ENCODE peak calls at places on chromosomes 12 and 14, in nine cellular contexts. P is hepatocyte; W is right lobe of liver; M is AG04449; H is uterus; B is CD8-positive, alpha-beta T cell; T is stomach; U is cardiac muscle cell; C is astrocyte of the spinal cord. O is an unnamed sample.

GRCh38 chr12:109744026-109744425 is 30.4 kb downstream of the FAM222A start:
- DNase-seq in P (no peak), T (peak), C (no peak), W (peak), M (no peak), H (no peak), U (no peak), B (no peak), O (no peak)

GRCh38 chr12:88805692-88806091 is 225.4 kb upstream of the KITLG start:
- DNase-seq in P (peak), M (no peak), T (no peak), U (no peak), C (no peak), W (no peak), B (no peak), H (no peak), O (no peak)

GRCh38 chr14:21106191-21106505 is 5.3 kb downstream of the TMEM253 start:
- DNase-seq in P (no peak), C (no peak), U (no peak), W (no peak), H (no peak), T (no peak), M (no peak), B (no peak), O (peak)

GRCh38 chr14:70885343-70886014 is 21.8 kb upstream of the PCNX1 start:
- DNase-seq in W (no peak), U (no peak), T (no peak), B (no peak), C (no peak), P (no peak), H (no peak), M (no peak), O (no peak)

GRCh38 chr12:116474331-116474730 is 84.8 kb upstream of the MAP1LC3B2 start:
- DNase-seq in H (no peak), B (no peak), P (no peak), U (no peak), W (no peak), M (no peak), C (no peak), T (no peak), O (peak)

GRCh38 chr12:110269622-110270124 is 11.4 kb upstream of the ATP2A2 start:
- DNase-seq in P (peak), M (peak), T (no peak), C (peak), W (no peak), B (no peak), U (no peak), H (peak), O (peak)

GRCh38 chr12:76919388-76920181 is 40.8 kb upstream of the CSRP2 start:
- DNase-seq in C (no peak), W (no peak), B (no peak), U (no peak), T (no peak), P (no peak), M (no peak), H (no peak), O (no peak)

GRCh38 chr12:130075497-130076076 is 86.7 kb upstream of the FZD10 start:
- DNase-seq in C (no peak), B (no peak), M (no peak), W (no peak), U (no peak), T (no peak), P (no peak), H (no peak), O (no peak)

GRCh38 chr14:68596211-68596610 is 196.7 kb downstream of the ZFP36L1 start:
- DNase-seq in W (no peak), U (no peak), B (no peak), P (no peak), T (no peak), M (no peak), H (no peak), C (no peak), O (no peak)

GRCh38 chr14:60532442-60532841 is 23.5 kb downstream of the SIX6 start:
- DNase-seq in P (no peak), T (no peak), U (no peak), W (no peak), C (no peak), H (no peak), B (no peak), M (no peak), O (no peak)

GRCh38 chr12:47156167-47156736 is 76.5 kb upstream of the AMIGO2 start:
- DNase-seq in H (peak), U (no peak), B (no peak), W (no peak), C (peak), P (no peak), T (no peak), M (no peak), O (peak)

GRCh38 chr14:75861161-75861621 is 120.6 kb downstream of the TGFB3 start:
- DNase-seq in U (no peak), T (no peak), M (no peak), W (no peak), P (peak), B (no peak), H (peak), C (peak), O (peak)

GRCh38 chr14:92607251-92607650 is 93.7 kb downstream of the RIN3 start:
- DNase-seq in H (no peak), B (no peak), M (no peak), T (no peak), C (no peak), U (no peak), P (no peak), W (no peak), O (no peak)

GRCh38 chr14:33576014-33576413 is 374.9 kb downstream of the EGLN3 start:
- DNase-seq in W (no peak), C (no peak), H (no peak), M (no peak), U (no peak), P (no peak), T (no peak), B (no peak), O (no peak)

GRCh38 chr12:13504736-13505135 is 308.2 kb downstream of the EMP1 start:
- DNase-seq in W (no peak), M (no peak), U (no peak), T (no peak), P (no peak), B (no peak), H (no peak), C (no peak), O (no peak)

GRCh38 chr14:97021571-97022171 is 224.5 kb downstream of the VRK1 start:
- DNase-seq in U (no peak), B (no peak), W (no peak), M (no peak), H (no peak), C (no peak), P (peak), T (no peak), O (no peak)

GRCh38 chr12:41968661-41969060 is 176.0 kb downstream of the GXYLT1 start:
- DNase-seq in M (no peak), U (no peak), T (no peak), B (no peak), H (no peak), P (no peak), C (no peak), W (no peak), O (no peak)

GRCh38 chr12:29738416-29738815 is 45.3 kb downstream of the TMTC1 start:
- DNase-seq in U (no peak), W (no peak), B (no peak), C (no peak), H (no peak), T (no peak), M (no peak), P (no peak), O (peak)

GRCh38 chr12:123488539-123489230 is 30.7 kb downstream of the SNRNP35 start:
- DNase-seq in M (no peak), U (peak), C (no peak), H (no peak), B (no peak), T (no peak), W (no peak), P (no peak), O (no peak)

GRCh38 chr14:70027785-70028428 is 148.7 kb downstream of the SMOC1 start:
- DNase-seq in T (peak), U (peak), C (peak), P (peak), M (no peak), H (peak), B (peak), W (peak), O (peak)

GRCh38 chr14:22850944-22851790 is 14.8 kb downstream of the MMP14 start:
- DNase-seq in C (peak), W (peak), U (no peak), M (no peak), T (peak), B (no peak), H (peak), P (peak), O (peak)

GRCh38 chr12:8912910-8913309 is 1.4 kb upstream of the PHC1 start:
- DNase-seq in T (peak), P (peak), U (no peak), H (no peak), C (no peak), B (peak), W (no peak), M (no peak), O (no peak)

GRCh38 chr12:5794156-5794555 is 150.9 kb downstream of the ANO2 start:
- DNase-seq in B (no peak), M (no peak), P (no peak), U (no peak), H (no peak), W (no peak), C (no peak), T (peak), O (no peak)

GRCh38 chr12:47277972-47278448 is 198.3 kb upstream of the AMIGO2 start:
- DNase-seq in U (no peak), B (no peak), M (peak), W (no peak), H (no peak), P (peak), C (peak), T (no peak), O (peak)

GRCh38 chr12:40701756-40702155 is 9.5 kb downstream of the CNTN1 start:
- DNase-seq in H (no peak), T (no peak), B (no peak), U (no peak), P (no peak), M (no peak), W (no peak), C (no peak), O (no peak)

GRCh38 chr14:28596336-28596735 is 170.3 kb upstream of the FOXG1 start:
- DNase-seq in M (peak), T (no peak), B (no peak), W (no peak), C (peak), P (no peak), H (no peak), U (no peak), O (peak)

GRCh38 chr14:61609143-61609851 is 86.0 kb upstream of the HIF1A start:
- DNase-seq in T (no peak), U (no peak), B (no peak), W (no peak), P (no peak), H (peak), M (no peak), C (peak), O (peak)

GRCh38 chr14:51929920-51930682 is 59.2 kb upstream of the RTRAF start:
- DNase-seq in W (no peak), M (no peak), B (no peak), U (no peak), C (peak), P (no peak), H (no peak), T (no peak), O (no peak)

GRCh38 chr12:6266431-6267006 is 44.0 kb upstream of the PLEKHG6 start:
- DNase-seq in H (no peak), T (no peak), U (no peak), B (no peak), P (no peak), W (peak), C (no peak), M (no peak), O (no peak)

GRCh38 chr12:47017901-47018479 is 61.4 kb upstream of the PCED1B start:
- DNase-seq in T (no peak), U (no peak), C (no peak), B (no peak), P (no peak), H (no peak), W (no peak), M (no peak), O (peak)

GRCh38 chr12:1919763-1920162 is 1.3 kb upstream of the CACNA2D4 start:
- DNase-seq in H (no peak), C (no peak), U (no peak), M (no peak), B (no peak), W (no peak), P (no peak), T (no peak), O (no peak)

GRCh38 chr12:5784626-5785130 is 160.4 kb downstream of the ANO2 start:
- DNase-seq in M (no peak), T (no peak), W (no peak), H (no peak), B (no peak), U (no peak), P (no peak), C (no peak), O (no peak)

GRCh38 chr12:11431486-11431885 is 36.1 kb upstream of the PRB2 start:
- DNase-seq in B (no peak), U (no peak), T (no peak), W (no peak), M (no peak), C (no peak), P (no peak), H (no peak), O (no peak)

GRCh38 chr12:108115746-108116125 is 13.4 kb upstream of the WSCD2 start:
- DNase-seq in P (no peak), C (no peak), H (no peak), B (no peak), M (no peak), W (no peak), U (no peak), T (no peak), O (no peak)

GRCh38 chr12:108110844-108111243 is 18.2 kb upstream of the WSCD2 start:
- DNase-seq in M (no peak), B (no peak), T (no peak), P (no peak), C (no peak), W (no peak), U (no peak), H (no peak), O (no peak)

GRCh38 chr12:108109954-108110353 is 19.1 kb upstream of the WSCD2 start:
- DNase-seq in M (no peak), W (no peak), B (no peak), H (no peak), C (no peak), P (no peak), U (no peak), T (no peak), O (no peak)

GRCh38 chr12:108115123-108115745 is 13.9 kb upstream of the WSCD2 start:
- DNase-seq in W (no peak), U (no peak), H (no peak), C (no peak), T (no peak), B (no peak), M (no peak), P (no peak), O (no peak)

DNA sequence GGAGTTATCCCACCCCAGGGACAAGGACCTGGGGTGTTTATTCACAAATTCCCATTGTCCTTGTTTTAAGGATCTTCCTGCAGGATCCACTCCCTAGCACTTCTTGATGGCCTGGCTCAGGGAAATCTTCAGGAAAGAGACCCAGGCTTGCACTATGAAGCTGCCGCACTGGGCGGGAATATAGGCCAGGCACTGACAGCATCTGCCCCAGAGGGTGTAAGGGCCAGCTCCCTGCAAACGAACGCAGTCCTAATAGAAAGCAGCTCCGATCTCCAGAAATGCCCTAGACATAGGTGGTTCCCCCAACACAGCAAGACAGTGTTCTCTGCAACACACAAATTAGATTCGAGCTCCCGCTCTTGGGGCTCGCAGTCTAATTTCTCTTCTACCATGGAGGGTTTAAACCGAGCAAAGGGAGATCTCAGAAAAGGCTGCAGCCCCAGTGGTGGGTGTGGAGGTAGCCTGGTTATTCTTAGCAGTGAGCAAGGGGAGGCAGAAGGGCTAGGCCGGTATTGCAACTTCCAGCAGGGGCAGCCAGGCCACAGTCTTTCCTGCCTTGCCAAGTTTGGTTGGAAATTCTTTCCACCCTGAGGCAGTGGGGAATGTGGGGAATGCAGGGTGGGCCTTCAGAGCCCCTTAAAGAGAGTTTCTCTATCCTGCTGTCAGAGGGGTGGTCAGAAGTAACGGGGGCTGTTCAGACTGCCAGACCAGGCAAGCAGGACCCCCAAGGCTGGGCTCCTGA is 16.1 kb upstream of the WSCD2 start:
- DNase-seq in T (no peak), B (no peak), U (peak), M (no peak), H (no peak), C (no peak), P (peak), W (no peak), O (no peak)
- TF ChIP-seq CTCF in T (no peak), B (no peak), U (no peak), M (no peak), H (peak), C (no peak), P (no peak), W (no peak), O (no peak)

GRCh38 chr14:64213853-64214570 is 80.2 kb downstream of the ESR2 start:
- DNase-seq in C (no peak), U (peak), T (no peak), W (no peak), H (no peak), B (no peak), P (no peak), M (no peak), O (no peak)
- H3K4me3 ChIP-seq in C (no peak), U (no peak), T (no peak), W (no peak), H (no peak), B (no peak), P (no peak), M (no peak), O (no peak)

GRCh38 chr12:49283541-49284429 is 11.2 kb upstream of the PRPH start:
- DNase-seq in C (no peak), U (no peak), B (no peak), M (no peak), P (no peak), H (no peak), T (no peak), W (no peak), O (no peak)
- TF ChIP-seq CTCF in C (peak), U (no peak), B (no peak), M (no peak), P (no peak), H (no peak), T (no peak), W (no peak), O (no peak)

GRCh38 chr12:92503977-92504966 is 198.5 kb upstream of the PLEKHG7 start:
- DNase-seq in M (no peak), H (no peak), U (no peak), P (peak), B (no peak), C (no peak), W (peak), T (peak), O (no peak)

GRCh38 chr12:92506891-92507290 is 195.9 kb upstream of the PLEKHG7 start:
- DNase-seq in H (no peak), B (no peak), P (no peak), T (no peak), M (no peak), C (no peak), U (no peak), W (no peak), O (no peak)

GRCh38 chr12:92506460-92506859 is 196.3 kb upstream of the PLEKHG7 start:
- DNase-seq in C (no peak), M (no peak), U (no peak), P (no peak), B (no peak), H (no peak), W (no peak), T (no peak), O (peak)

GRCh38 chr12:92503029-92503931 is 199.5 kb upstream of the PLEKHG7 start:
- DNase-seq in M (no peak), U (no peak), B (no peak), W (no peak), C (no peak), T (no peak), P (peak), H (peak), O (peak)

DNA sequence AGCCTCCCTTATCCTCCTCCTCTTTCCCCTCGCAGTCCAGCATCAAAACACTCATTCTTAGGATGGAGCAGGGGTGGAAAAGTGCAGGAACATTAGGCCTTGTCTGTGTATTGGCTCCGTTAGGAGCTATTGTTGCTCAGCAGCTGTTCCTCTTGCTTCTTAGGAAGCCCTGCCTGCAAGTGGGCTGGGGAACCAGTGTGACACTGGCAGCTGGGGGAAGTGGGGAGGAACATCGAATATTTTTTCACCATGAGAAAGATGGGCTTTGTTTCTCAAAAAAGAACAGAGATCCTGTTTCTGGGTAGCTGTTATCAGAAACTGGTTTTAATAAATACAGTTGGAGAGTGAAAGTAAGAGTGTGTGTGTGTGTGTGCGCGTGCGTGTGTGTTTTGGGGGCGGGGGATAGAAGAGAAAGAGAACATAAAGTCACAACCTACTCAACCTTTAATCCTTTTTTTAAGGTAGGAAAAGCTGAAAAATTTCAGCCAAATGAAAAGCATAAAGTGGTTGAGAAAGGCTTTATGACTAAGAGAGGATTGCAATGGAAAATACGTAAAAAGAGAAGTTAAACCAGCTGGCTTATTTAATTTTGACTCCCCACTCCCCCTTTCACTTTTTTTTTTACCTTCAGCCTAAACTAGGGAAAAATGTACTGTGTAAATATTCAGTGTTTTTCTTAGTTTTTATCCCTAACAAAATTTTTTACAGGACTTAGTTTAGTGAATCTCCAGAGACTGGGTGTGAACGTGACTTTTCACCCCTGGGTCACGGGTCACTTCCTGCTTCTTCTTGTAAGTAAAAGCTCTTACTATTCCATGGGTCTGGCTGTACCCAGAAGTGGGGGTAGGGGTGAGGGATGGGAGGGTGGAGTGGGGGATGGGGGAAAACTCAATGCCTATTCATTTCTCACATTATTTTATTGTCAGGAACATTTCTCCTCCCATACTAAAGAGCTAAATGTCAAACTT is 197.1 kb upstream of the PLEKHG7 start:
- DNase-seq in W (peak), C (peak), H (peak), B (peak), M (no peak), P (peak), T (peak), U (no peak), O (peak)
- H3K4me3 ChIP-seq in W (peak), C (no peak), H (no peak), B (peak), M (peak), P (no peak), T (peak), U (no peak), O (no peak)

DNA sequence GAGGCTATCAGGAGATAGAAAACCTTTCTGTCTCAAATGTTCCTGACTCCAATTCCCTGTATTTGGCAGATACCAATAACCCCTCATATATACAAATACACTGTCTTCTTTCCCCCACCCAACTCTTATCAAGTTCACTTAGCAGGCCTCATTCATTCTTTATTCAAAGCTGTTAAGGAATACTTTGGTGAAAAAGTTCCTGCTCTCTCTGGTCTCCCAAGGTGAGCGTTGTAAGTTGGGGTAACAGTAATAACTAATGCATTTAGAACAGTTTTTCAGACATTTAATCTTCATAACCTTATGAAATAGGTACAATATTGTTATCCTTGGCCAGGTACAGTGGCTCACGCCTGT is 3.9 kb upstream of the GDF11 start:
- DNase-seq in M (no peak), U (no peak), C (no peak), W (no peak), H (no peak), T (no peak), P (no peak), B (no peak), O (no peak)
- TF ChIP-seq CTCF in M (no peak), U (no peak), C (no peak), W (no peak), H (no peak), T (no peak), P (no peak), B (no peak), O (no peak)

GRCh38 chr12:52515927-52516831 is 4.0 kb downstream of the KRT5 start:
- DNase-seq in H (no peak), B (no peak), W (no peak), C (no peak), T (no peak), M (no peak), U (no peak), P (no peak), O (no peak)
- H3K4me3 ChIP-seq in H (no peak), B (no peak), W (no peak), C (no peak), T (no peak), M (no peak), U (no peak), P (no peak), O (no peak)